ENCODE peak calls at places on chromosome 10, in six cellular contexts. One of them, this sample, is unnamed. For H3K4me1 and H3K9me3, the result is how much of the 10 kb centered on the place peaks cover.

GRCh38 chr10:76550806-76551205 is 1086.8 kb downstream of the KCNMA1 start:
- DNase-seq in thyroid gland: no peak
- DNase-seq in tibial nerve: no peak
- DNase-seq in H1: no peak
- DNase-seq in right cardiac atrium: no peak
- DNase-seq in cardiac muscle cell: peak
- DNase-seq in this sample: no peak

GRCh38 chr10:35090162-35090954 is at the start of gene CUL2:
- DNase-seq in thyroid gland: peak
- DNase-seq in tibial nerve: peak
- DNase-seq in H1: peak
- DNase-seq in right cardiac atrium: peak
- DNase-seq in cardiac muscle cell: peak
- DNase-seq in this sample: peak

GRCh38 chr10:70784476-70784875 is 701 bp downstream of the TBATA start:
- DNase-seq in thyroid gland: no peak
- DNase-seq in tibial nerve: no peak
- DNase-seq in H1: no peak
- DNase-seq in right cardiac atrium: no peak
- DNase-seq in cardiac muscle cell: peak
- DNase-seq in this sample: no peak

GRCh38 chr10:130957423-130957822 is 354.1 kb downstream of the TCERG1L start:
- DNase-seq in thyroid gland: no peak
- DNase-seq in tibial nerve: no peak
- DNase-seq in H1: no peak
- DNase-seq in right cardiac atrium: no peak
- DNase-seq in cardiac muscle cell: no peak
- DNase-seq in this sample: no peak

GRCh38 chr10:107831772-107832171 is 667.3 kb upstream of the SORCS1 start:
- DNase-seq in thyroid gland: no peak
- DNase-seq in tibial nerve: no peak
- DNase-seq in H1: no peak
- DNase-seq in right cardiac atrium: no peak
- DNase-seq in cardiac muscle cell: no peak
- DNase-seq in this sample: no peak

GRCh38 chr10:43128958-43129706 is 9.1 kb upstream of the CSGALNACT2 start:
- DNase-seq in thyroid gland: no peak
- DNase-seq in tibial nerve: no peak
- DNase-seq in H1: no peak
- DNase-seq in right cardiac atrium: no peak
- DNase-seq in cardiac muscle cell: peak
- DNase-seq in this sample: no peak

GRCh38 chr10:22324893-22325271 is 4.0 kb downstream of the BMI1 start:
- DNase-seq in thyroid gland: no peak
- DNase-seq in tibial nerve: no peak
- DNase-seq in H1: no peak
- DNase-seq in right cardiac atrium: no peak
- DNase-seq in cardiac muscle cell: no peak
- DNase-seq in this sample: no peak

GRCh38 chr10:30589441-30589840 is 40.1 kb downstream of the LYZL2 start:
- DNase-seq in thyroid gland: peak
- DNase-seq in tibial nerve: no peak
- DNase-seq in H1: no peak
- DNase-seq in right cardiac atrium: no peak
- DNase-seq in cardiac muscle cell: no peak
- DNase-seq in this sample: peak

GRCh38 chr10:122019414-122019975 is 30.5 kb downstream of the TACC2 start:
- DNase-seq in thyroid gland: peak
- DNase-seq in tibial nerve: no peak
- DNase-seq in H1: no peak
- DNase-seq in right cardiac atrium: no peak
- DNase-seq in cardiac muscle cell: no peak
- DNase-seq in this sample: no peak

GRCh38 chr10:117503886-117504205 is 38.7 kb upstream of the EMX2 start:
- DNase-seq in thyroid gland: no peak
- DNase-seq in tibial nerve: no peak
- DNase-seq in H1: no peak
- DNase-seq in right cardiac atrium: no peak
- DNase-seq in cardiac muscle cell: no peak
- DNase-seq in this sample: no peak

GRCh38 chr10:45464958-45465567 is 91.0 kb downstream of the ALOX5 start:
- DNase-seq in thyroid gland: peak
- DNase-seq in tibial nerve: peak
- DNase-seq in H1: no peak
- DNase-seq in right cardiac atrium: peak
- DNase-seq in cardiac muscle cell: peak
- DNase-seq in this sample: peak

GRCh38 chr10:48187713-48188541 is 86.6 kb downstream of the FRMPD2 start:
- DNase-seq in thyroid gland: no peak
- DNase-seq in tibial nerve: no peak
- DNase-seq in H1: no peak
- DNase-seq in right cardiac atrium: no peak
- DNase-seq in cardiac muscle cell: no peak
- DNase-seq in this sample: no peak

GRCh38 chr10:34194259-34194658 is 620.8 kb downstream of the PARD3 start:
- DNase-seq in thyroid gland: no peak
- DNase-seq in tibial nerve: peak
- DNase-seq in H1: no peak
- DNase-seq in right cardiac atrium: no peak
- DNase-seq in cardiac muscle cell: peak
- DNase-seq in this sample: no peak

GRCh38 chr10:116809528-116810500 is 39.5 kb upstream of the ENO4 start:
- DNase-seq in thyroid gland: peak
- DNase-seq in tibial nerve: no peak
- DNase-seq in H1: no peak
- DNase-seq in right cardiac atrium: peak
- DNase-seq in cardiac muscle cell: peak
- DNase-seq in this sample: peak

GRCh38 chr10:29675984-29676383 is 41.2 kb upstream of the SVIL start:
- DNase-seq in thyroid gland: no peak
- DNase-seq in tibial nerve: no peak
- DNase-seq in H1: no peak
- DNase-seq in right cardiac atrium: no peak
- DNase-seq in cardiac muscle cell: no peak
- DNase-seq in this sample: no peak

GRCh38 chr10:30115391-30116253 is 56.2 kb upstream of the JCAD start:
- DNase-seq in thyroid gland: peak
- DNase-seq in tibial nerve: no peak
- DNase-seq in H1: no peak
- DNase-seq in right cardiac atrium: no peak
- DNase-seq in cardiac muscle cell: peak
- DNase-seq in this sample: no peak

GRCh38 chr10:58645762-58646161 is 133.1 kb downstream of the BICC1 start:
- DNase-seq in thyroid gland: no peak
- DNase-seq in tibial nerve: no peak
- DNase-seq in H1: no peak
- DNase-seq in right cardiac atrium: no peak
- DNase-seq in cardiac muscle cell: peak
- DNase-seq in this sample: no peak

GRCh38 chr10:59098811-59099452 is 77.5 kb upstream of the PHYHIPL start:
- DNase-seq in thyroid gland: no peak
- DNase-seq in tibial nerve: no peak
- DNase-seq in H1: no peak
- DNase-seq in right cardiac atrium: no peak
- DNase-seq in cardiac muscle cell: peak
- DNase-seq in this sample: no peak

GRCh38 chr10:61791216-61791615 is 110.3 kb upstream of the ARID5B start:
- DNase-seq in thyroid gland: no peak
- DNase-seq in tibial nerve: no peak
- DNase-seq in H1: no peak
- DNase-seq in right cardiac atrium: no peak
- DNase-seq in cardiac muscle cell: no peak
- DNase-seq in this sample: no peak

GRCh38 chr10:77090381-77091356 is 546.9 kb downstream of the KCNMA1 start:
- DNase-seq in thyroid gland: no peak
- DNase-seq in tibial nerve: no peak
- DNase-seq in H1: no peak
- DNase-seq in right cardiac atrium: no peak
- DNase-seq in cardiac muscle cell: no peak
- DNase-seq in this sample: no peak

GRCh38 chr10:110446954-110447608 is 50.6 kb upstream of the DUSP5 start:
- DNase-seq in thyroid gland: no peak
- DNase-seq in tibial nerve: no peak
- DNase-seq in H1: no peak
- DNase-seq in right cardiac atrium: no peak
- DNase-seq in cardiac muscle cell: peak
- DNase-seq in this sample: no peak

GRCh38 chr10:2921956-2922680 is 145.2 kb upstream of the PFKP start:
- DNase-seq in thyroid gland: peak
- DNase-seq in tibial nerve: no peak
- DNase-seq in H1: no peak
- DNase-seq in right cardiac atrium: no peak
- DNase-seq in cardiac muscle cell: no peak
- DNase-seq in this sample: no peak
- H3K4me3 ChIP-seq in thyroid gland: no peak
- H3K4me3 ChIP-seq in tibial nerve: no peak
- H3K4me3 ChIP-seq in H1: no peak
- H3K4me3 ChIP-seq in right cardiac atrium: no peak
- H3K4me3 ChIP-seq in cardiac muscle cell: no peak
- H3K4me3 ChIP-seq in this sample: no peak

DNA sequence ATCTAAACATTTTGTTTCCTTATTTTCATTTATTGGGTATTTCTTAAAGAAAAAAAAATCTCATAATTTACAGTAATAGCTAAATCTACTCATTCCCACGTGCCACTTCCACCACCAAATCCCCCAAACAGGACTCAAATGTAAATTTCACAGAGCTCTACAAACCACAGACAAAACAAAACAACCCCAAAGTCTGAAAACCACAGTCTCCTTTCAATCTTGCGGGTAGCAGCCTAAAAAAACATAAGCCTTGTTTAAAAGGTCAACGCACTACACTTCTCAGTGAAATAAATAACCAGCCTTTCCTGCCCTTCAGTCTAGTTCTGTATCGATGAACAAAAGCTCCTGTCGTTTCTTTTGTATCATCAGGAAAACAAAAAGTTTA is 121.8 kb upstream of the AFAP1L2 start:
- DNase-seq in thyroid gland: no peak
- DNase-seq in tibial nerve: no peak
- DNase-seq in H1: no peak
- DNase-seq in right cardiac atrium: no peak
- DNase-seq in cardiac muscle cell: peak
- DNase-seq in this sample: no peak
- H3K4me1 ChIP-seq in thyroid gland: under half
- H3K4me1 ChIP-seq in tibial nerve: under half
- H3K4me1 ChIP-seq in H1: under half
- H3K4me1 ChIP-seq in right cardiac atrium: under half
- H3K4me1 ChIP-seq in cardiac muscle cell: under half
- H3K4me1 ChIP-seq in this sample: half or more

DNA sequence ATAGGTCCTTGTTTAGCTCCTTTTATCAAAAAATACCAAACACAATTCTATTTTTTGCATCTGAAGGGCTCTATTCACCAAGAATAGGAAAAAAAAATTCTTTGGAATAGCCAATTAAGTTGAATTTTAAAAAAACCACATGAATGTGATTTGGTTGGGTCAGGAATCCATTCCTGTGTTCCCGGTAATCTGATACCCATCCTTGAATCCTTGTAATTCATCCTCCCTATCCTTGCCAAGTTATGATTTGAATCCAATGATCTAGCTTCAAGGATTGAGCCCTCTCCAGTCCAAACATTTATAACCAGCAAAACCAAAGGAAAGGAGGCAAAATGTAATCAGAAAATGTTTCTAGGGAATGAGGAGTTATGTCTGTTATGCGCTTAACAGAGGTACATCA is 86.6 kb downstream of the CFAP58 start:
- DNase-seq in thyroid gland: no peak
- DNase-seq in tibial nerve: no peak
- DNase-seq in H1: no peak
- DNase-seq in right cardiac atrium: no peak
- DNase-seq in cardiac muscle cell: no peak
- DNase-seq in this sample: no peak
- H3K9me3 ChIP-seq in thyroid gland: under half
- H3K9me3 ChIP-seq in tibial nerve: under half
- H3K9me3 ChIP-seq in H1: under half
- H3K9me3 ChIP-seq in right cardiac atrium: under half
- H3K9me3 ChIP-seq in cardiac muscle cell: under half
- H3K9me3 ChIP-seq in this sample: under half

GRCh38 chr10:93193886-93194285 is 120.2 kb downstream of the CYP26A1 start:
- DNase-seq in thyroid gland: no peak
- DNase-seq in tibial nerve: no peak
- DNase-seq in H1: no peak
- DNase-seq in right cardiac atrium: no peak
- DNase-seq in cardiac muscle cell: no peak
- DNase-seq in this sample: no peak

GRCh38 chr10:93199221-93199681 is 125.6 kb downstream of the CYP26A1 start:
- DNase-seq in thyroid gland: peak
- DNase-seq in tibial nerve: peak
- DNase-seq in H1: no peak
- DNase-seq in right cardiac atrium: peak
- DNase-seq in cardiac muscle cell: peak
- DNase-seq in this sample: peak

GRCh38 chr10:93198401-93199175 is 124.9 kb downstream of the CYP26A1 start:
- DNase-seq in thyroid gland: peak
- DNase-seq in tibial nerve: peak
- DNase-seq in H1: no peak
- DNase-seq in right cardiac atrium: no peak
- DNase-seq in cardiac muscle cell: peak
- DNase-seq in this sample: no peak
- H3K4me3 ChIP-seq in thyroid gland: peak
- H3K4me3 ChIP-seq in tibial nerve: peak
- H3K4me3 ChIP-seq in H1: no peak
- H3K4me3 ChIP-seq in right cardiac atrium: peak
- H3K4me3 ChIP-seq in cardiac muscle cell: no peak
- H3K4me3 ChIP-seq in this sample: peak

DNA sequence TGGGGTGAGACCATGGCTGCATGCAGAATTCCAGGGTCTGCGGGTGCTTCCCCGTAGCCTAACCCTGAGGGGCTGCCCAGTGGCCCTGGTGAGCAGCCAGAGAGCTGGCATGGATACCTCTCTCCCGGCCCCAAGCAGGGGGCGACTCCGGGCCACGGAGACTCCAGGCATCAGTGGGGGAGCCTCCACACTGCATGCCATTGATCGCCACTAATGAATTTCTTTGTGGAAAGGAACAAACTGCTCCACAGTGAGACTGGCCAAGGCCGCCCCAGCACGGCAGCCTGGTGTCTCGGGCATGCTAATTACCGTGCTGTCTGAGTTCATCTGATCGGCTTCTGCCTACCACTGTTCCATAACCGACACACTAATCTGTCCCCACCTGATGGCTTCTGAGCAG is 184.4 kb downstream of the GRID1 start:
- DNase-seq in thyroid gland: no peak
- DNase-seq in tibial nerve: no peak
- DNase-seq in H1: no peak
- DNase-seq in right cardiac atrium: no peak
- DNase-seq in cardiac muscle cell: no peak
- DNase-seq in this sample: no peak
- H3K4me1 ChIP-seq in thyroid gland: under half
- H3K4me1 ChIP-seq in tibial nerve: under half
- H3K4me1 ChIP-seq in H1: under half
- H3K4me1 ChIP-seq in right cardiac atrium: under half
- H3K4me1 ChIP-seq in cardiac muscle cell: under half
- H3K4me1 ChIP-seq in this sample: under half